ENCODE peak calls at places on chromosome 20, in nine cellular contexts. L, H, V, I, N, Y, B, U and R are unnamed samples.

GRCh38 chr20:11098888-11099287 is 425.1 kb upstream of the JAG1 start:
- DNase-seq in L (no peak), H (no peak), V (no peak), I (peak; percentile 8), N (no peak), Y (no peak), B (no peak), U (peak; percentile 46), R (no peak)

GRCh38 chr20:54291339-54292060 is 83.6 kb downstream of the PFDN4 start:
- DNase-seq in L (no peak), H (no peak), V (no peak), I (no peak), N (no peak), Y (no peak), B (no peak), U (no peak), R (no peak)

GRCh38 chr20:4563534-4563933 is 158.2 kb upstream of the PRND start:
- DNase-seq in L (no peak), H (no peak), V (peak; percentile 53), I (no peak), N (no peak), Y (no peak), B (peak; percentile 44), U (no peak), R (no peak)

GRCh38 chr20:56422131-56422823 is 10.2 kb downstream of the CASS4 start:
- DNase-seq in L (no peak), H (no peak), V (no peak), I (peak; percentile 38), N (no peak), Y (no peak), B (peak; percentile 81), U (no peak), R (no peak)

GRCh38 chr20:2838847-2839671 is 1.4 kb downstream of the PCED1A start:
- DNase-seq in L (no peak), H (no peak), V (no peak), I (no peak), N (no peak), Y (no peak), B (no peak), U (no peak), R (no peak)

GRCh38 chr20:1448081-1448627 is 18.5 kb downstream of the NSFL1C start:
- DNase-seq in L (no peak), H (no peak), V (no peak), I (no peak), N (no peak), Y (no peak), B (no peak), U (no peak), R (no peak)

GRCh38 chr20:32522525-32522774 is 62.7 kb downstream of the NOL4L start:
- DNase-seq in L (no peak), H (no peak), V (no peak), I (no peak), N (no peak), Y (no peak), B (no peak), U (no peak), R (no peak)

GRCh38 chr20:18653736-18654447 is 66.0 kb downstream of the DTD1 start:
- DNase-seq in L (no peak), H (no peak), V (no peak), I (no peak), N (peak; percentile 66), Y (no peak), B (no peak), U (no peak), R (no peak)

GRCh38 chr20:44247131-44247571 is at the start of gene GDAP1L1:
- DNase-seq in L (no peak), H (no peak), V (peak; percentile 80), I (no peak), N (no peak), Y (no peak), B (no peak), U (no peak), R (no peak)
- H3K4me3 ChIP-seq in L (peak within 1 kb of the TSS; percentile 30), H (peak within 1 kb of the TSS; percentile 16), V (peak within 1 kb of the TSS; percentile 77), I (no peak within 1 kb of the TSS), N (peak within 1 kb of the TSS; percentile 14), Y (no peak within 1 kb of the TSS), B (no peak within 1 kb of the TSS), U (no peak within 1 kb of the TSS), R (no peak within 1 kb of the TSS)

DNA sequence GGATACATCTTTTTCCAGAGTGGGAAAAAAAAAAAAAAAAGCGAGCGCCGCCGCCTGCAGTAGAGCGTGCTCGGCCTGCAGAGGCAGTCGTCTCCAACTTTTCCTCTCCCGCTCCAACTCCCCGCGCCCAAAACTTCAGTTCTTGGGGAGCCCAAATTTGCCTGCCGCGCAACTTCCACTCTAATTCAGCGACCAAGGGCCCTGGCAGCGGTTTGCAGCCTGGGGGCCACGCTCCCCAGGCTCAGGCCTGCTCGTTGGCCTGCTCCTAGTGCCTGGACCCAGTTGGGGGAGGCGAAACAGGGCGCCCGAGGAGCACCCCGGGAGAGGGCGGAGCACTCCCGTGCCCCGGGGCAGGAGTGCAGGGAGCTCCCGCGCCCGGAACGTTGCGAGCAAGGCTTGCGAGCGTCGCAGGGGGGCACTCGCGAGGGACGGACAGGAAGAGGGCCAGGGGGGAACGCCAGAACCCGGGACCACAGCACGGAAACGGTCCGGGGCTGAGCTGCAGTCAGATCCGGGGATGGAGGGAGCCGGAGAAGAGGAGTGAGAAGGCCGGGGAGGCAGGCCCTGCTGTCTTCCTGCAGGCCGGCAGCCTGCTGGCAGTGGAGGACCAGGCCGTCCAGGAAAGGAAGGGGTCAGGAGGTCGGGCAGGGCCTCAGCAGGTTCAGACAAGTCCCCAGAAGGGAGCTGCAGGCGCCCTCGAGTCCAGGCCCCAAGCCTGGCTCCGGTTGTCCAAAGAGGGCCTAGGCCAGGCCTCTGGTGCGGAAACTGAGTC is at the start of gene STX16:
- DNase-seq in L (peak; percentile 92), H (peak; percentile 89), V (peak; percentile 93), I (peak; percentile 82), N (peak; percentile 95), Y (peak; percentile 80), B (peak; percentile 91), U (peak; percentile 93), R (peak; percentile 40)
- TF ChIP-seq POLR2AphosphoS5 in L (peak; percentile 78), H (peak; percentile 88), V (peak; percentile 67), I (peak; percentile 72), N (peak; percentile 93), Y (peak; percentile 90), B (peak; percentile 96), U (peak; percentile 88), R (peak; percentile 79)

GRCh38 chr20:47285189-47285588 is 71.3 kb downstream of the ZMYND8 start:
- DNase-seq in L (no peak), H (no peak), V (no peak), I (no peak), N (no peak), Y (no peak), B (no peak), U (no peak), R (no peak)

GRCh38 chr20:47284373-47284772 is 72.1 kb downstream of the ZMYND8 start:
- DNase-seq in L (no peak), H (no peak), V (no peak), I (no peak), N (no peak), Y (no peak), B (no peak), U (no peak), R (no peak)

GRCh38 chr20:47289096-47289495 is 67.4 kb downstream of the ZMYND8 start:
- DNase-seq in L (no peak), H (no peak), V (no peak), I (no peak), N (no peak), Y (no peak), B (no peak), U (no peak), R (no peak)

GRCh38 chr20:47287609-47288144 is 68.8 kb downstream of the ZMYND8 start:
- DNase-seq in L (no peak), H (no peak), V (no peak), I (no peak), N (no peak), Y (no peak), B (no peak), U (no peak), R (no peak)

DNA sequence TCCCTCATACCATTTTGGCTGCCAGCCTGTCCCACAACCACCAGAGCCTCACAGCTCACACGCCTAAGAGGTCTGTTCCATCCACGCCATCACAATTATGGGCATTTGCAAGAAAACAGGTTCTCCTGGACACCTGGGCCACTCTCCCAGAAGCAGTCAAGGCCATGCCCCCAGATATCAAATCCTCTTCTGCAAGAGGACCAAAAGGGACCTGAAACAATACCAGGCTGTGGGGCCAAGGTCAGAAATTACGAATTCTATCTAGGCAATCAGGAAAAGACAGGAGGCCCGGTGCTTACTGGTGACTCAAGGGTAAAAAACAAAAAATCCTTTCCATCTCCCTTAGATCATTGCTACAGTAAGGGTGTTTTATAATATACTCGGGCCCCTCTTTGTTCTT is 69.8 kb downstream of the ZMYND8 start:
- DNase-seq in L (no peak), H (no peak), V (no peak), I (no peak), N (no peak), Y (no peak), B (no peak), U (no peak), R (no peak)
- H3K4me3 ChIP-seq in L (no peak overlapping the region), H (no peak overlapping the region), V (no peak overlapping the region), I (no peak overlapping the region), N (no peak overlapping the region), Y (no peak overlapping the region), B (no peak overlapping the region), U (no peak overlapping the region), R (no peak overlapping the region)

GRCh38 chr20:48826064-48826463 is 1.7 kb downstream of the PREX1 start:
- DNase-seq in L (no peak), H (no peak), V (peak; percentile 59), I (no peak), N (no peak), Y (no peak), B (no peak), U (no peak), R (no peak)

GRCh38 chr20:48829940-48830339 is 2.1 kb upstream of the PREX1 start:
- DNase-seq in L (no peak), H (no peak), V (no peak), I (no peak), N (no peak), Y (no peak), B (no peak), U (no peak), R (no peak)

GRCh38 chr20:48828734-48829460 is 1.1 kb upstream of the PREX1 start:
- DNase-seq in L (no peak), H (no peak), V (no peak), I (no peak), N (no peak), Y (no peak), B (no peak), U (no peak), R (no peak)

GRCh38 chr20:48826883-48827771 is 672 bp downstream of the PREX1 start:
- DNase-seq in L (peak; percentile 37), H (no peak), V (peak; percentile 78), I (no peak), N (no peak), Y (no peak), B (no peak), U (peak; percentile 19), R (no peak)

DNA sequence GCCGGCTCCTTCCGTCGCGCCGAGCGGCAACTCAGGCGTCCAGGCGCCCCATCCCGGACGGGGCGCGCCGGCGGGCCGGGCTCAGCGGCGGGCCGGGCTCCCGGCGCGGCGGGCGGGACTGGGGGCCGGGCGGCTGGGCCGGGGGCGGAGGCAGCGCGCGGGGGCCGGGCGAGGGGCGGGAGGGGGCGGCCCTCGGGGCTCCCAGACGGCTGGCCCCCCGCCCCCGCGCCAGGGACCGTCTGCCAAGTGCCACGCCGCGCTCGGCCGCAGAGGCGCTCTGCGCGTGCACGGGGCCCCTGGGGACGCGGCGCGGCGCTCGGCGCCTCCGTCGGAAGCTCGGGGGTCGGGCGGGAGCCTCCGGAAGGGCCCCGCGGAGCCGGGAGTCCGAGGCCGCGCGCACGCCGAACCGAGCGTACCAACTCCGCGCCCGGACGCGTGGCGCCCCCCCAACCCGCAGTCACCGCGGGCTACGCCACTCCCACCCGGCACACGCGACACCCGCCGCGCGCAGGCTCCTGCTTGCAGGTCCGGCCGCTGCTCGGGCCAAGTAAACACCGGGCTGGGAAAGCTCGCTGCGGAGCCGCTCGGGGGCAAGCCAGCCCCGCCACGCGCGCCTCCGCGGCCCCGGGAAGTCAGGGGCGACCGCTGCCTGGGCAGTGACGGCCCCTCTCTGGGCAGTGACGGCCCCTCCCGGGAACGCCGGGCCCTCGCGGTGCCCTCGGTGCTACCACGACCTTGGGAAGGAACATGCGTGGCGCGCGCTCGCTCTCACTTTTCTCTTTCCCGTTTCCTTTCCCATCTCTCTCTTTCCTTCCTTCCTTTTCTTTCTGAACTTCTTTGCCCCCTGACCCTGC is at the start of gene PREX1:
- DNase-seq in L (peak; percentile 89), H (peak; percentile 73), V (peak; percentile 91), I (no peak), N (peak; percentile 81), Y (no peak), B (no peak), U (peak; percentile 76), R (no peak)
- TF ChIP-seq POLR2AphosphoS5 in L (peak; percentile 67), H (no peak), V (no peak), I (no peak), N (no peak), Y (peak; percentile 57), B (no peak), U (no peak), R (peak; percentile 58)